ENCODE peak calls at places on chromosome 13, in six cellular contexts. O, Y, F, V, K and A are unnamed samples.

GRCh38 chr13:46134961-46135522 is 30.2 kb upstream of the CPB2 start:
- DNase-seq in O (peak), Y (peak), F (no peak), V (no peak), K (no peak), A (no peak)

GRCh38 chr13:40640845-40641458 is 25.5 kb downstream of the FOXO1 start:
- DNase-seq in O (no peak), Y (no peak), F (no peak), V (no peak), K (no peak), A (no peak)

GRCh38 chr13:100521912-100522490 is 66.6 kb downstream of the GGACT start:
- DNase-seq in O (no peak), Y (no peak), F (no peak), V (no peak), K (no peak), A (no peak)

GRCh38 chr13:27374650-27375049 is 49.8 kb upstream of the GTF3A start:
- DNase-seq in O (peak), Y (peak), F (peak), V (no peak), K (no peak), A (peak)

GRCh38 chr13:97953376-97953970 is at the start of gene IPO5:
- DNase-seq in O (no peak), Y (no peak), F (no peak), V (no peak), K (no peak), A (no peak)

GRCh38 chr13:67619987-67620386 is 389.9 kb upstream of the PCDH9 start:
- DNase-seq in O (no peak), Y (no peak), F (no peak), V (no peak), K (no peak), A (no peak)

GRCh38 chr13:27476943-27477681 is 26.7 kb upstream of the MTIF3 start:
- DNase-seq in O (no peak), Y (peak), F (no peak), V (no peak), K (no peak), A (no peak)

GRCh38 chr13:39257642-39258041 is 219.4 kb downstream of the NHLRC3 start:
- DNase-seq in O (no peak), Y (no peak), F (no peak), V (no peak), K (no peak), A (no peak)

GRCh38 chr13:76965759-76966421 is 17.6 kb downstream of the ACOD1 start:
- DNase-seq in O (no peak), Y (no peak), F (no peak), V (no peak), K (no peak), A (no peak)

GRCh38 chr13:30181856-30182651 is 125.3 kb downstream of the KATNAL1 start:
- DNase-seq in O (no peak), Y (no peak), F (peak), V (no peak), K (no peak), A (no peak)

GRCh38 chr13:43878897-43879322 is 630 bp downstream of the CCDC122 start:
- DNase-seq in O (no peak), Y (peak), F (no peak), V (peak), K (no peak), A (no peak)

GRCh38 chr13:97574926-97575325 is 141.0 kb downstream of the RAP2A start:
- DNase-seq in O (peak), Y (peak), F (peak), V (no peak), K (peak), A (no peak)

GRCh38 chr13:64505511-64505910 is 2724.6 kb downstream of the PCDH9 start:
- DNase-seq in O (no peak), Y (no peak), F (no peak), V (no peak), K (no peak), A (no peak)

GRCh38 chr13:111219306-111219705 is 101.1 kb upstream of the TEX29 start:
- DNase-seq in O (no peak), Y (no peak), F (no peak), V (no peak), K (no peak), A (no peak)

GRCh38 chr13:47480121-47480520 is 521.0 kb downstream of the SUCLA2 start:
- DNase-seq in O (no peak), Y (no peak), F (no peak), V (no peak), K (no peak), A (no peak)

GRCh38 chr13:20567881-20568528 is 1.0 kb downstream of the IFT88 start:
- DNase-seq in O (no peak), Y (no peak), F (no peak), V (no peak), K (no peak), A (no peak)

GRCh38 chr13:36358352-36358751 is 12.2 kb upstream of the SPART start:
- DNase-seq in O (no peak), Y (no peak), F (no peak), V (no peak), K (no peak), A (no peak)

GRCh38 chr13:60397693-60398437 is 845 bp downstream of the TDRD3 start:
- DNase-seq in O (no peak), Y (peak), F (peak), V (no peak), K (no peak), A (peak)

GRCh38 chr13:73325351-73326214 is 266.8 kb downstream of the KLF5 start:
- DNase-seq in O (no peak), Y (peak), F (no peak), V (no peak), K (no peak), A (no peak)

GRCh38 chr13:60448907-60449510 is 52.0 kb downstream of the TDRD3 start:
- DNase-seq in O (peak), Y (peak), F (peak), V (no peak), K (no peak), A (peak)

GRCh38 chr13:47859129-47859528 is 141.9 kb downstream of the SUCLA2 start:
- DNase-seq in O (no peak), Y (no peak), F (no peak), V (no peak), K (no peak), A (no peak)

GRCh38 chr13:97121894-97122293 is 100.2 kb upstream of the MBNL2 start:
- DNase-seq in O (no peak), Y (no peak), F (no peak), V (no peak), K (no peak), A (no peak)

GRCh38 chr13:25295228-25295627 is 6.2 kb upstream of the NUP58 start:
- DNase-seq in O (no peak), Y (no peak), F (no peak), V (no peak), K (no peak), A (no peak)

GRCh38 chr13:97353927-97354326 is 80.0 kb upstream of the RAP2A start:
- DNase-seq in O (no peak), Y (no peak), F (no peak), V (no peak), K (no peak), A (no peak)

GRCh38 chr13:38366954-38367645 is 17.4 kb downstream of the UFM1 start:
- DNase-seq in O (no peak), Y (no peak), F (no peak), V (no peak), K (no peak), A (no peak)

GRCh38 chr13:44298314-44298713 is 75.3 kb upstream of the SERP2 start:
- DNase-seq in O (no peak), Y (no peak), F (no peak), V (no peak), K (no peak), A (no peak)

DNA sequence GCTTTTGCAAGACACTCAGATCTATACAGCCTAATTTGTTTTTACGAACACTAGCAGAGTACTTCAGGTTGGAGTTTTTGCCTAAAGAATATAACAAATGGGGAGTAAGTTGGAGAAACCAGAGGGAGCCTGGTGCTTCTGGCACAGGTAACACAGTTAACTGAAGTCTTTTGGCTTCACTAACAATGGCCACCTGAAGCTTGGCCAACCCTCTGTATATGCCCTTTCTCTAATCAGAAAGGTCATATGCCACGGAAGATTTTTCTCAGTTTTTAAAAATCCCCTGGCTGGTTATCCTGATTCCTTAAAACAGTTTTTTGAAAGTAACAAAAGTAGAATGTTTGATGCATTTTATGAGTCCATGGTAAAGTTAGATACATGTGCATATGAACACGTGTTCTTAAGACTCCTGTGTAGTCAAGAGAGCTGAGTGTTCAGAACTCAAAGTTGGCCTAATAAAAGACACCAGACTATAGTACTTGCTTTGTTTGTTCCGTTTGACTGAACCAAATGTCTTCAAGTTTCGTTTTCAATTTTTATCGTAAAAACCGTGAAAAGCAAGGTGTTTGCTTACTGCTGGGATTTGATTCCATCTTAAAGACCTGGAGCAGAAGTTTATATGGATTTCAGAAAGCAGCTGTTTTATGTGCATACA is 137.5 kb downstream of the KCNRG start:
- DNase-seq in O (no peak), Y (no peak), F (no peak), V (no peak), K (no peak), A (no peak)
- TF ChIP-seq ZNF274 in O (no peak), Y (no peak), F (no peak), V (no peak), K (no peak), A (no peak)

GRCh38 chr13:23159587-23160240 is 21.1 kb upstream of the SGCG start:
- DNase-seq in O (no peak), Y (no peak), F (no peak), V (no peak), K (no peak), A (no peak)
- H3K4me3 ChIP-seq in O (no peak), Y (no peak), F (peak), V (no peak), K (peak), A (peak)

GRCh38 chr13:50080158-50080855 is 65.1 kb downstream of the KCNRG start:
- DNase-seq in O (no peak), Y (peak), F (peak), V (no peak), K (no peak), A (no peak)
- TF ChIP-seq ZNF274 in O (no peak), Y (no peak), F (no peak), V (no peak), K (no peak), A (no peak)

GRCh38 chr13:107450931-107451330 is 764.4 kb downstream of the LIG4 start:
- DNase-seq in O (no peak), Y (no peak), F (no peak), V (no peak), K (no peak), A (no peak)
- H3K4me3 ChIP-seq in O (no peak), Y (no peak), F (no peak), V (no peak), K (no peak), A (no peak)

GRCh38 chr13:83162493-83162892 is 719.8 kb downstream of the SLITRK1 start:
- DNase-seq in O (no peak), Y (no peak), F (peak), V (no peak), K (no peak), A (no peak)
- TF ChIP-seq ZNF274 in O (no peak), Y (no peak), F (no peak), V (no peak), K (no peak), A (no peak)

DNA sequence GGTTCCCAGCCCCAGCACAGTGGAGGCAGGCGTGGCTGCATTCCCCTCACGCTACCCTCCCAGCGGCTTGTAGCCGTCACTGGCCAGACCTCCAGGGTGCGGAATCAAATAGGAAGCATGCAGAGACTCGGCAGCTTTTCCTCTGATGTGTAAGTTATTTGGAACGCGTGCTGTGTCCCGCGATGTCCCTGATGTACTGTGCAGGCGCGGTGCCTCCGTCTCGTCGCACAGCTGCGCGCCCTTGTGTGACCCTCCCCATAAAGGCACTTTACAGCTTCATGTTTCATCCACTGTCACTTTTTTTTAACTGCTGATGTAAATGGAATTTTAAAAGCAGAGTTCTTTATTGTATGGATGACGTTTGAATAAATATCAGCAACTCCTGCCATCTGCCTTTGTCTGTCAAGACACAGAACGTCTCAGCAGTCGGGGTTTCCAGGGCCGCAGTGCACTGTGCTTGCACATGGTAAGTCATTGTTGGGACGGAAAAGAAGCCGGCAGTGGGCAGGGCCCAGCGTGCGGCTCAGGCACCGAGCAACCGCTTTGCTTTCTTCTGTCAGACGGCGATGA is 7.3 kb upstream of the F7 start:
- DNase-seq in O (no peak), Y (no peak), F (no peak), V (no peak), K (no peak), A (no peak)
- H3K4me3 ChIP-seq in O (no peak), Y (no peak), F (no peak), V (no peak), K (no peak), A (no peak)